ENCODE peak calls at places on chromosomes 11 and 22, in five cellular contexts. B is H9, F is dorsolateral prefrontal cortex, Q is fibroblast of lung, T is IMR-90. W is an unnamed sample.

GRCh38 chr22:46103664-46104063 is 46.7 kb upstream of the PPARA start:
- DNase-seq in B (no peak), F (no peak), Q (no peak), T (no peak), W (no peak)

GRCh38 chr11:99423435-99423983 is 402.8 kb downstream of the CNTN5 start:
- DNase-seq in B (peak; percentile 25), F (no peak), Q (no peak), T (no peak), W (no peak)

GRCh38 chr22:44483878-44484277 is 14.2 kb downstream of the RTL6 start:
- DNase-seq in B (no peak), F (no peak), Q (no peak), T (no peak), W (no peak)

GRCh38 chr11:45847908-45848316 is 637 bp downstream of the CRY2 start:
- DNase-seq in B (peak; percentile 59), F (peak; percentile 38), Q (peak; percentile 75), T (peak; percentile 64), W (peak; percentile 63)

GRCh38 chr22:31343235-31344191 is 2.6 kb downstream of the PATZ1 start:
- DNase-seq in B (peak; percentile 92), F (peak; percentile 41), Q (no peak), T (peak; percentile 26), W (no peak)

GRCh38 chr11:78961186-78961782 is 386.6 kb upstream of the NARS2 start:
- DNase-seq in B (peak; percentile 87), F (no peak), Q (peak; percentile 20), T (peak; percentile 46), W (peak; percentile 20)

GRCh38 chr11:113681711-113682410 is 24.2 kb downstream of the TMPRSS5 start:
- DNase-seq in B (no peak), F (no peak), Q (peak; percentile 59), T (no peak), W (peak; percentile 43)

GRCh38 chr11:30239025-30239424 is 8.2 kb downstream of the FSHB start:
- DNase-seq in B (no peak), F (no peak), Q (no peak), T (no peak), W (no peak)

GRCh38 chr11:87266751-87267150 is 229.0 kb downstream of the TMEM135 start:
- DNase-seq in B (no peak), F (no peak), Q (no peak), T (no peak), W (no peak)

GRCh38 chr22:16915711-16916110 is 90.5 kb upstream of the XKR3 start:
- DNase-seq in B (no peak), F (no peak), Q (no peak), T (no peak), W (no peak)

GRCh38 chr11:9399466-9399865 is 15.0 kb downstream of the IPO7 start:
- DNase-seq in B (no peak), F (no peak), Q (peak; percentile 41), T (peak; percentile 63), W (peak; percentile 37)

GRCh38 chr22:31142285-31142684 is 2.0 kb upstream of the PLA2G3 start:
- DNase-seq in B (peak; percentile 21), F (no peak), Q (no peak), T (no peak), W (no peak)

GRCh38 chr11:33897761-33898403 is 6.0 kb upstream of the LMO2 start:
- DNase-seq in B (no peak), F (no peak), Q (no peak), T (no peak), W (no peak)

GRCh38 chr11:107307991-107308390 is 149.6 kb downstream of the CWF19L2 start:
- DNase-seq in B (no peak), F (no peak), Q (no peak), T (no peak), W (no peak)

GRCh38 chr11:116272181-116272789 is 500.5 kb downstream of the BUD13 start:
- DNase-seq in B (no peak), F (no peak), Q (no peak), T (no peak), W (no peak)

GRCh38 chr22:31093956-31094622 is 13.0 kb downstream of the SMTN start:
- DNase-seq in B (no peak), F (peak; percentile 60), Q (no peak), T (no peak), W (no peak)

GRCh38 chr11:134667505-134667904 is 255.5 kb upstream of the B3GAT1 start:
- DNase-seq in B (no peak), F (no peak), Q (no peak), T (no peak), W (no peak)

GRCh38 chr22:25941365-25941960 is 199.5 kb downstream of the MYO18B start:
- DNase-seq in B (no peak), F (no peak), Q (no peak), T (no peak), W (no peak)

GRCh38 chr11:35272391-35272821 is 133.4 kb downstream of the CD44 start:
- DNase-seq in B (no peak), F (no peak), Q (no peak), T (no peak), W (no peak)

GRCh38 chr22:38879961-38880360 is 7.9 kb upstream of the CBX6 start:
- DNase-seq in B (no peak), F (no peak), Q (no peak), T (no peak), W (no peak)

GRCh38 chr11:69172674-69173073 is 16.9 kb downstream of the SMIM38 start:
- DNase-seq in B (no peak), F (no peak), Q (no peak), T (peak; percentile 22), W (no peak)

GRCh38 chr11:118691926-118692830 is 12.7 kb upstream of the TREH start:
- DNase-seq in B (no peak), F (no peak), Q (peak; percentile 59), T (peak; percentile 67), W (peak; percentile 31)

GRCh38 chr11:2134022-2135010 is 4.9 kb downstream of the IGF2 start:
- DNase-seq in B (no peak), F (no peak), Q (no peak), T (no peak), W (no peak)

GRCh38 chr11:44693654-44694119 is 33.1 kb upstream of the TSPAN18 start:
- DNase-seq in B (no peak), F (no peak), Q (no peak), T (no peak), W (no peak)

GRCh38 chr11:22879615-22880014 is 19.3 kb upstream of the CCDC179 start:
- DNase-seq in B (no peak), F (no peak), Q (peak; percentile 7), T (peak; percentile 40), W (no peak)

GRCh38 chr11:12629601-12630313 is 44.5 kb upstream of the TEAD1 start:
- DNase-seq in B (no peak), F (no peak), Q (peak; percentile 74), T (peak; percentile 78), W (peak; percentile 64)

GRCh38 chr11:45333506-45333971 is 47.4 kb upstream of the SYT13 start:
- DNase-seq in B (peak; percentile 68), F (no peak), Q (peak; percentile 24), T (peak; percentile 65), W (peak; percentile 9)

GRCh38 chr11:35253237-35253636 is 114.3 kb downstream of the CD44 start:
- DNase-seq in B (no peak), F (no peak), Q (peak; percentile 60), T (peak; percentile 44), W (peak; percentile 51)

GRCh38 chr11:64870176-64870892 is 8.1 kb downstream of the EHD1 start:
- DNase-seq in B (no peak), F (no peak), Q (peak; percentile 81), T (peak; percentile 78), W (peak; percentile 75)

GRCh38 chr11:87425391-87425790 is 387.7 kb downstream of the TMEM135 start:
- DNase-seq in B (no peak), F (no peak), Q (no peak), T (peak; percentile 59), W (no peak)

GRCh38 chr11:24312464-24313238 is 184.2 kb upstream of the LUZP2 start:
- DNase-seq in B (no peak), F (no peak), Q (peak; percentile 53), T (peak; percentile 84), W (peak; percentile 37)

DNA sequence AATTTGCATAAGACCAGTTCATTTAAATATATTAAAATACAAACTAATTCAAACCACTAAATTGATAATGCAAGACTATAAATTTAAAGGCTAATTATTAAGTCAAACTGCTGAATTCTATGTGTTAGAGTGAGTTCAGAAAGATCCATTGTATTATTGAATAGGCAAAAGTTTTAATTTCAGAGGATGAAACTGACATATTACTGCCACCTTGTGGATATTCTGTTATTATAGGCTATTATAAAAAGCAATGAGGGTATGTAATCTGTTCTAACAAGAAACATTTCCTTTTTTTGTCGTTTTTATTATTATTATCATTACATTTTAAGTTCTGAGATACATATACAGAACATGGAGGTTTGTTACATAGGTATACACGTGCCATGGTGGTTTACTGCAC is 20.9 kb upstream of the NAALAD2 start:
- DNase-seq in B (no peak), F (no peak), Q (no peak), T (no peak), W (no peak)
- TF ChIP-seq CTCF in B (peak; percentile 67), F (peak; percentile 59), Q (peak; percentile 30), T (peak; percentile 38), W (peak; percentile 18)

DNA sequence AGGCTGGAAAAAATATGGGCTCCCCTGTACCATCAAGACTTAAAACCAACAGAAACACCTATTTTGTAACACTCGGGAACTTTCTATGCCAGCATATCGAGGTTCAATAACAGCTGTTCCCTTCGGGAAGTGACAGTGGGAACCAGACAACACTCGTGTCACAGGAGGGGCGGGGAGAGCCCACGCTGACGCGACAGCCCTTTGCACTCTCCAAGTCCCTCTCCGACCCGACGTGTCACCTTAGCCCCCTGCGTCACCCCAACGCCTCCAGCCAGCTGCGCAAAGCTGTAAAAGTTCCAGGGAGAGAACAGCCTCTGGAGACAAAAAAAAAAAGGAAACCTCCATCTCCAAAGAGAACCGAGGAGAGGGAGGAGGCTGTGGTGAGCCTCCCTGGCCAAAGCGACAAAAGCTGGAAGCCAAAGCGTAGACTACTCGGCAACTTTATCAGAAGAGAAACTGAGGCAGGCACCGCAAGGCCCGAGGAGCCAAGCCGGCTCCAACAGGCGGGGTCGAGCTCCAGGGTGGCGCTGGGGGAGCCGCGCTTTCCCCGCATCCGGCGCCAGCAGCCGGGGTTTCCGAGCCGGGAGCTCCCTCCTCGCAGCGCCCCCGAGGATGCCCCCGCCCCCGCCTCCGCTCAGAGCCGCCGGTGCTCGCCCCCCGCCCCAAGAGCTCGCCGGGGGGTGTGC is 751 bp downstream of the ARFGAP3 start:
- DNase-seq in B (no peak), F (no peak), Q (peak; percentile 11), T (peak; percentile 22), W (no peak)
- H3K27ac ChIP-seq in B (no peak overlapping the region), F (peak overlapping the region; percentile 96), Q (peak overlapping the region; percentile 94), T (peak overlapping the region; percentile 90), W (peak overlapping the region; percentile 90)

GRCh38 chr22:24230911-24231656 is 13.8 kb downstream of the GGT5 start:
- DNase-seq in B (peak; percentile 88), F (no peak), Q (no peak), T (no peak), W (no peak)
- TF ChIP-seq CTCF in B (peak; percentile 83), F (peak; percentile 34), Q (peak; percentile 21), T (peak; percentile 30), W (no peak)

GRCh38 chr22:33400891-33401290 is 342.7 kb upstream of the SYN3 start:
- DNase-seq in B (no peak), F (peak; percentile 42), Q (no peak), T (no peak), W (no peak)

GRCh38 chr22:33402325-33402724 is 344.1 kb upstream of the SYN3 start:
- DNase-seq in B (no peak), F (no peak), Q (no peak), T (no peak), W (no peak)

GRCh38 chr22:33401291-33401690 is 343.1 kb upstream of the SYN3 start:
- DNase-seq in B (no peak), F (no peak), Q (peak; percentile 75), T (peak; percentile 75), W (peak; percentile 66)

GRCh38 chr22:33397381-33397907 is 339.3 kb upstream of the SYN3 start:
- DNase-seq in B (no peak), F (no peak), Q (no peak), T (peak; percentile 1), W (no peak)

GRCh38 chr22:33400061-33400840 is 342.1 kb upstream of the SYN3 start:
- DNase-seq in B (no peak), F (no peak), Q (no peak), T (no peak), W (no peak)
- H3K27ac ChIP-seq in B (no peak overlapping the region), F (no peak overlapping the region), Q (no peak overlapping the region), T (no peak overlapping the region), W (no peak overlapping the region)

W was measured in astrocyte.